ENCODE peak calls at places on chromosomes 11 and 22, in five cellular contexts. One of them, this sample, is unnamed.

GRCh38 chr11:104968856-104969776 is 742 bp upstream of the CASP4 start:
- ATAC-seq in HepG2: peak; percentile 93
- ATAC-seq in K562: no peak
- ATAC-seq in upper lobe of left lung: peak; percentile 73
- ATAC-seq in GM12878: peak; percentile 8
- ATAC-seq in this sample: peak; percentile 59

GRCh38 chr22:33925194-33925593 is 4.9 kb upstream of the LARGE1 start:
- ATAC-seq in GM12878: no peak
- ATAC-seq in HepG2: no peak
- ATAC-seq in K562: no peak
- ATAC-seq in upper lobe of left lung: no peak
- ATAC-seq in this sample: no peak

GRCh38 chr11:44030276-44030932 is 17.4 kb upstream of the ACCSL start:
- ATAC-seq in upper lobe of left lung: peak; percentile 86
- ATAC-seq in GM12878: no peak
- ATAC-seq in HepG2: no peak
- ATAC-seq in K562: no peak
- ATAC-seq in this sample: peak; percentile 76

GRCh38 chr22:26075233-26075632 is 94.0 kb upstream of the SEZ6L start:
- ATAC-seq in K562: no peak
- ATAC-seq in upper lobe of left lung: no peak
- ATAC-seq in GM12878: no peak
- ATAC-seq in HepG2: no peak
- ATAC-seq in this sample: no peak

GRCh38 chr22:37726240-37726887 is 29.5 kb downstream of the TRIOBP start:
- ATAC-seq in K562: peak; percentile 70
- ATAC-seq in GM12878: peak; percentile 75
- ATAC-seq in upper lobe of left lung: peak; percentile 75
- ATAC-seq in HepG2: peak; percentile 49
- ATAC-seq in this sample: no peak

GRCh38 chr11:24903555-24903954 is 406.7 kb downstream of the LUZP2 start:
- ATAC-seq in GM12878: no peak
- ATAC-seq in HepG2: no peak
- ATAC-seq in K562: no peak
- ATAC-seq in upper lobe of left lung: no peak
- ATAC-seq in this sample: no peak

GRCh38 chr22:41110968-41111367 is 18.6 kb downstream of the EP300 start:
- ATAC-seq in GM12878: no peak
- ATAC-seq in HepG2: no peak
- ATAC-seq in upper lobe of left lung: no peak
- ATAC-seq in K562: no peak
- ATAC-seq in this sample: no peak

GRCh38 chr11:33016654-33017053 is 976 bp downstream of the DEPDC7 start:
- ATAC-seq in GM12878: no peak
- ATAC-seq in upper lobe of left lung: no peak
- ATAC-seq in HepG2: no peak
- ATAC-seq in K562: no peak
- ATAC-seq in this sample: no peak

GRCh38 chr11:102573851-102574250 is 43.3 kb upstream of the MMP7 start:
- ATAC-seq in upper lobe of left lung: no peak
- ATAC-seq in HepG2: no peak
- ATAC-seq in GM12878: no peak
- ATAC-seq in K562: no peak
- ATAC-seq in this sample: no peak

GRCh38 chr22:44143117-44143495 is 37.6 kb upstream of the PARVG start:
- ATAC-seq in HepG2: no peak
- ATAC-seq in GM12878: no peak
- ATAC-seq in upper lobe of left lung: no peak
- ATAC-seq in K562: no peak
- ATAC-seq in this sample: no peak

GRCh38 chr22:31082606-31083376 is 1.7 kb downstream of the SMTN start:
- ATAC-seq in HepG2: peak; percentile 39
- ATAC-seq in GM12878: no peak
- ATAC-seq in K562: peak; percentile 62
- ATAC-seq in upper lobe of left lung: peak; percentile 24
- ATAC-seq in this sample: peak; percentile 21

GRCh38 chr11:64428685-64429084 is 69.7 kb downstream of the RPS6KA4 start:
- ATAC-seq in upper lobe of left lung: no peak
- ATAC-seq in GM12878: no peak
- ATAC-seq in K562: no peak
- ATAC-seq in HepG2: no peak
- ATAC-seq in this sample: no peak

GRCh38 chr11:18657696-18658095 is 23.6 kb upstream of the SPTY2D1 start:
- ATAC-seq in K562: no peak
- ATAC-seq in GM12878: no peak
- ATAC-seq in upper lobe of left lung: no peak
- ATAC-seq in HepG2: no peak
- ATAC-seq in this sample: no peak

GRCh38 chr11:117931971-117932370 is 2.8 kb upstream of the TMPRSS13 start:
- ATAC-seq in HepG2: no peak
- ATAC-seq in GM12878: peak; percentile 80
- ATAC-seq in K562: no peak
- ATAC-seq in upper lobe of left lung: no peak
- ATAC-seq in this sample: no peak

GRCh38 chr11:47348859-47349258 is 3.6 kb downstream of the MYBPC3 start:
- ATAC-seq in K562: peak; percentile 72
- ATAC-seq in HepG2: peak; percentile 71
- ATAC-seq in GM12878: peak; percentile 66
- ATAC-seq in upper lobe of left lung: no peak
- ATAC-seq in this sample: no peak

GRCh38 chr22:48320671-48321515 is 1506.8 kb downstream of the BRD1 start:
- ATAC-seq in K562: no peak
- ATAC-seq in upper lobe of left lung: no peak
- ATAC-seq in GM12878: no peak
- ATAC-seq in HepG2: peak; percentile 40
- ATAC-seq in this sample: no peak

GRCh38 chr11:69215784-69216415 is 60.2 kb downstream of the SMIM38 start:
- ATAC-seq in GM12878: no peak
- ATAC-seq in upper lobe of left lung: no peak
- ATAC-seq in HepG2: no peak
- ATAC-seq in K562: no peak
- ATAC-seq in this sample: no peak

GRCh38 chr11:100727410-100727809 is 40.3 kb downstream of the ARHGAP42 start:
- ATAC-seq in GM12878: no peak
- ATAC-seq in HepG2: no peak
- ATAC-seq in upper lobe of left lung: no peak
- ATAC-seq in K562: no peak
- ATAC-seq in this sample: no peak

GRCh38 chr11:12469451-12469850 is 92.1 kb downstream of the PARVA start:
- ATAC-seq in HepG2: no peak
- ATAC-seq in GM12878: no peak
- ATAC-seq in K562: no peak
- ATAC-seq in upper lobe of left lung: no peak
- ATAC-seq in this sample: peak; percentile 67

GRCh38 chr11:119277660-119278059 is 39.3 kb downstream of the MCAM start:
- ATAC-seq in upper lobe of left lung: no peak
- ATAC-seq in GM12878: no peak
- ATAC-seq in HepG2: no peak
- ATAC-seq in K562: no peak
- ATAC-seq in this sample: no peak

GRCh38 chr11:16924826-16925494 is 89.3 kb downstream of the PLEKHA7 start:
- ATAC-seq in HepG2: peak; percentile 89
- ATAC-seq in upper lobe of left lung: peak; percentile 59
- ATAC-seq in K562: no peak
- ATAC-seq in GM12878: peak; percentile 39
- ATAC-seq in this sample: peak; percentile 53

GRCh38 chr11:88447285-88447684 is 109.7 kb upstream of the CTSC start:
- ATAC-seq in upper lobe of left lung: no peak
- ATAC-seq in HepG2: no peak
- ATAC-seq in GM12878: peak; percentile 46
- ATAC-seq in K562: no peak
- ATAC-seq in this sample: no peak

GRCh38 chr11:69568809-69569097 is 72.2 kb upstream of the CCND1 start:
- ATAC-seq in upper lobe of left lung: no peak
- ATAC-seq in K562: no peak
- ATAC-seq in GM12878: no peak
- ATAC-seq in HepG2: no peak
- ATAC-seq in this sample: no peak

GRCh38 chr11:120994460-120994859 is 29.4 kb upstream of the TBCEL start:
- ATAC-seq in HepG2: no peak
- ATAC-seq in GM12878: no peak
- ATAC-seq in K562: no peak
- ATAC-seq in upper lobe of left lung: no peak
- ATAC-seq in this sample: no peak

GRCh38 chr22:45504703-45505341 is 2.1 kb downstream of the FBLN1 start:
- ATAC-seq in GM12878: no peak
- ATAC-seq in HepG2: peak; percentile 3
- ATAC-seq in K562: no peak
- ATAC-seq in upper lobe of left lung: peak; percentile 49
- ATAC-seq in this sample: no peak

GRCh38 chr11:13668102-13668956 is at the start of gene FAR1:
- ATAC-seq in GM12878: peak; percentile 91
- ATAC-seq in upper lobe of left lung: peak; percentile 98
- ATAC-seq in K562: peak; percentile 95
- ATAC-seq in HepG2: no peak
- ATAC-seq in this sample: peak; percentile 98
- TF ChIP-seq EP300 in GM12878: peak; percentile 48
- TF ChIP-seq EP300 in upper lobe of left lung: no peak
- TF ChIP-seq EP300 in K562: no peak
- TF ChIP-seq EP300 in HepG2: no peak
- TF ChIP-seq EP300 in this sample: no peak

DNA sequence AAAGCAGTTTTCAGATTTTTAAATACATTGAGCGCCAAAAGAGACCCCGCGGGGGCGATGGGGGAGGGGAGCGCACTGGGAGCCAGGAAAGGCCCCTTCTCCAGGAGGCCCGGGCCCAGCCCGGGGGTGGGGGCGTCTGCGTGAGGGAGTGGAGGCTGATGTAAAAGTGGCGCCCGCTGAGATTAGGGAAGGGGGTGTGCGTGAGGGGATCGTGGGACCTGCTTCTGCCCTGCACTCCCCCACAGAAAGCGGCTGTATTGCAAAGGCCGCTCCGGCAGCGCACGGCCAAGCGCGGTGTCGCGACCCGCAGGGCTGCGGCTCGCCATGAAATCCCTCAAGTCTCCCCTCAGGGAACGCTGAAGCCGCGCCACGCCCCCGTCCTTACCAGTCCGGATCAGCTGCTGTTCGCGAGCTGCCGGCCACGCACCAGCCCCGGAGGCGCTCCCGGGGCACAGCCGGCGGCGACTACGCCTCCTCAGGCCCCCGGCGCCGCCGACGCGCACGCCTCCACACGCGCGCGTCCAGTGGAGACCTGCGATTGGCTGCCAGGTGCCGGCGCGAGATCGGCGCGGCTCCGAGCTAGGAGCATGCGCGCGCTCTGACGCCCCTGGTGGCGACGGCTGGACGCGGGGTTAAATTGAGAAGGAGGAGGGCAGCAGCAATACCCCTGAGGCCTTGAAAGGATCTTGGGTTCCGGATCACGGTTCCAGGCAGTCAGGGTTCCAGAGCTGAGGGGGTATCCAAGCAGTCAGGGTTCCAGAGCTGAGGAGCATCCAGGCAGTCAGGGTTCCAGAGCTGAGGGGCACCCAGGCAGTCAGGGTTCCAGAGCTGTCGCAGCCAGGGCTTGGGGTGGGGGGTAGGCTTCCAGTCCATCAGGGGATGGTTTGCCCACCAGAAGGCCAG is at the start of gene ZNF280B:
- ATAC-seq in upper lobe of left lung: peak; percentile 89
- ATAC-seq in GM12878: peak; percentile 100
- ATAC-seq in HepG2: peak; percentile 100
- ATAC-seq in K562: peak; percentile 99
- ATAC-seq in this sample: peak; percentile 83
- TF ChIP-seq POLR2AphosphoS5 in upper lobe of left lung: no peak
- TF ChIP-seq POLR2AphosphoS5 in GM12878: no peak
- TF ChIP-seq POLR2AphosphoS5 in HepG2: peak; percentile 52
- TF ChIP-seq POLR2AphosphoS5 in K562: no peak
- TF ChIP-seq POLR2AphosphoS5 in this sample: no peak

GRCh38 chr11:57776101-57776511 is 14.5 kb downstream of the CTNND1 start:
- ATAC-seq in HepG2: no peak
- ATAC-seq in K562: no peak
- ATAC-seq in GM12878: no peak
- ATAC-seq in upper lobe of left lung: no peak
- ATAC-seq in this sample: no peak
- H3K4me3 ChIP-seq in HepG2: no peak overlapping the region
- H3K4me3 ChIP-seq in K562: no peak overlapping the region
- H3K4me3 ChIP-seq in GM12878: no peak overlapping the region
- H3K4me3 ChIP-seq in upper lobe of left lung: no peak overlapping the region
- H3K4me3 ChIP-seq in this sample: no peak overlapping the region

DNA sequence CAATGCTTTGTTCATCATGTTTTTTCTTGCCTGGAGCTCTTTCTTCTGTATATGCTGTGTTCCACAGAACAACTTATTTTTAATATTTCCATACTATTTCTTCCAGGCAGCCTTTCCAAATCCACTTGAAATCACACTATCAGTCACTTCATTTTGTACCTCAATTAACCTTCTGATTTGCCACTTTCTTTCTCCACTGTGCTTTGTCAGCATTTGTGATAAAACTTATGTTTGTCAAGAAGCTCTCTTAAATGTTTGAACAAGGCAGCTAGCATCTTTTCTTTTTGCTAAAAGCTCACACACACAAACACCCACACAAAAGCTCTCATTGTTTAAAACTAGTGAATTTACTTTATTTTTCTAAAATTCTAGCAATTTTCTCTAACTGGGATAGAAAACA is 2014.7 kb upstream of the RAG2 start:
- ATAC-seq in GM12878: no peak
- ATAC-seq in HepG2: no peak
- ATAC-seq in upper lobe of left lung: no peak
- ATAC-seq in K562: no peak
- ATAC-seq in this sample: no peak
- TF ChIP-seq EP300 in GM12878: no peak
- TF ChIP-seq EP300 in HepG2: no peak
- TF ChIP-seq EP300 in upper lobe of left lung: no peak
- TF ChIP-seq EP300 in K562: no peak
- TF ChIP-seq EP300 in this sample: no peak

GRCh38 chr11:90775573-90776165 is 552.8 kb upstream of the CHORDC1 start:
- ATAC-seq in HepG2: no peak
- ATAC-seq in upper lobe of left lung: no peak
- ATAC-seq in K562: no peak
- ATAC-seq in GM12878: peak; percentile 86
- ATAC-seq in this sample: no peak
- TF ChIP-seq POLR2AphosphoS5 in HepG2: no peak
- TF ChIP-seq POLR2AphosphoS5 in upper lobe of left lung: no peak
- TF ChIP-seq POLR2AphosphoS5 in K562: no peak
- TF ChIP-seq POLR2AphosphoS5 in GM12878: no peak
- TF ChIP-seq POLR2AphosphoS5 in this sample: no peak